ENCODE peak calls at places on chromosomes 13 and 19, in seven cellular contexts. M, K, L, E, Y, J and P are unnamed samples.

GRCh38 chr13:85093808-85094207 is 705.4 kb downstream of the SLITRK6 start:
- DNase-seq in M (no peak), K (no peak), L (peak; percentile 19), E (peak; percentile 16), Y (peak; percentile 6), J (no peak), P (no peak)

GRCh38 chr13:29753593-29754485 is 96.6 kb downstream of the UBL3 start:
- DNase-seq in M (no peak), K (no peak), L (no peak), E (no peak), Y (peak; percentile 40), J (no peak), P (no peak)

GRCh38 chr13:65856464-65856863 is 1373.7 kb downstream of the PCDH9 start:
- DNase-seq in M (no peak), K (no peak), L (no peak), E (no peak), Y (peak; percentile 46), J (no peak), P (no peak)

GRCh38 chr19:57559008-57559403 is 657 bp downstream of the ZNF550 start:
- DNase-seq in M (no peak), K (no peak), L (no peak), E (peak; percentile 18), Y (peak; percentile 21), J (peak; percentile 41), P (no peak)

GRCh38 chr13:98752111-98752941 is at the start of gene SLC15A1:
- DNase-seq in M (no peak), K (no peak), L (no peak), E (no peak), Y (no peak), J (peak; percentile 13), P (no peak)

GRCh38 chr13:33323766-33324525 is 38.4 kb upstream of the STARD13 start:
- DNase-seq in M (no peak), K (no peak), L (no peak), E (no peak), Y (no peak), J (no peak), P (no peak)

GRCh38 chr19:18814063-18814462 is 17.7 kb upstream of the UPF1 start:
- DNase-seq in M (peak; percentile 74), K (no peak), L (no peak), E (no peak), Y (no peak), J (no peak), P (no peak)

GRCh38 chr19:15124572-15125231 is 17.5 kb downstream of the SYDE1 start:
- DNase-seq in M (no peak), K (peak; percentile 4), L (no peak), E (no peak), Y (peak; percentile 42), J (no peak), P (no peak)

GRCh38 chr13:45133396-45134118 is 13.2 kb downstream of the GTF2F2 start:
- DNase-seq in M (no peak), K (no peak), L (no peak), E (no peak), Y (no peak), J (no peak), P (no peak)

GRCh38 chr19:10433131-10433536 is 12.8 kb downstream of the PDE4A start:
- DNase-seq in M (no peak), K (no peak), L (no peak), E (no peak), Y (no peak), J (no peak), P (peak; percentile 73)

GRCh38 chr19:41427647-41428480 is 690 bp upstream of the B3GNT8 start:
- DNase-seq in M (no peak), K (peak; percentile 53), L (peak; percentile 30), E (peak; percentile 58), Y (no peak), J (peak; percentile 20), P (no peak)

GRCh38 chr19:49749055-49749716 is 13.9 kb downstream of the TSKS start:
- DNase-seq in M (no peak), K (no peak), L (no peak), E (no peak), Y (peak; percentile 35), J (no peak), P (no peak)

GRCh38 chr13:94710881-94711560 is 1.3 kb downstream of the SOX21 start:
- DNase-seq in M (no peak), K (no peak), L (no peak), E (no peak), Y (peak; percentile 20), J (no peak), P (no peak)

GRCh38 chr13:23760000-23760399 is 129.2 kb downstream of the MIPEP start:
- DNase-seq in M (no peak), K (no peak), L (no peak), E (peak; percentile 35), Y (no peak), J (no peak), P (no peak)

GRCh38 chr19:16342002-16342715 is 17.5 kb downstream of the KLF2 start:
- DNase-seq in M (peak; percentile 63), K (no peak), L (no peak), E (peak; percentile 39), Y (no peak), J (no peak), P (peak; percentile 79)

GRCh38 chr13:73466561-73466960 is 407.8 kb downstream of the KLF5 start:
- DNase-seq in M (no peak), K (no peak), L (no peak), E (no peak), Y (no peak), J (no peak), P (no peak)

GRCh38 chr19:51317968-51318367 is 6.5 kb downstream of the IGLON5 start:
- DNase-seq in M (no peak), K (no peak), L (no peak), E (no peak), Y (no peak), J (no peak), P (no peak)

GRCh38 chr13:74930402-74931165 is 551.4 kb downstream of the TBC1D4 start:
- DNase-seq in M (no peak), K (no peak), L (no peak), E (no peak), Y (peak; percentile 13), J (no peak), P (no peak)

GRCh38 chr19:47227347-47228167 is 3.4 kb downstream of the BBC3 start:
- DNase-seq in M (peak; percentile 97), K (peak; percentile 46), L (peak; percentile 79), E (peak; percentile 93), Y (peak; percentile 98), J (peak; percentile 82), P (peak; percentile 94)

GRCh38 chr19:35123573-35123972 is 8.0 kb downstream of the FXYD3 start:
- DNase-seq in M (no peak), K (no peak), L (peak; percentile 65), E (peak; percentile 44), Y (no peak), J (no peak), P (peak; percentile 74)

GRCh38 chr19:19451429-19452240 is 46.2 kb downstream of the GATAD2A start:
- DNase-seq in M (no peak), K (no peak), L (no peak), E (no peak), Y (no peak), J (no peak), P (no peak)

DNA sequence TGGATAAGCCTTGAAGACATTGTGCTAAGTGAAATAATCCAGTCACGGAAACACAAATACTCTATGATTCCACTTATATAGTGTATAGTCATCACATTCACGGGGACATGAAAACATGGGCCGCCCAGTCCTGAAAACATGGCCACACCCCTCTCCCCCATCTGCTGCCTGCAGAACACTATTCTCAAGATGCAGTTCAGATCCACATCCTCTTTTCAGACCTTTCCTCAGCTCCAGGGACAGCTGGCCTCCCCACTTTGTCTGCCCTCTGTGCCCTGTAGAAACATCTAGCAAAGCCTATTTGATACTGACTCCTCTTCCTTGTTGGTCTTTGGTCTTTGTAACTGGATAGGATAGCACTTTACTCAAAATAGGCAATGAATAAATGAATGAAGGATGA is 8.3 kb downstream of the RFX2 start:
- DNase-seq in M (no peak), K (no peak), L (no peak), E (no peak), Y (no peak), J (no peak), P (no peak)
- H3K27ac ChIP-seq in M (peak overlapping the region; percentile 75), K (no peak overlapping the region), L (no peak overlapping the region), E (peak overlapping the region; percentile 77), Y (no peak overlapping the region), J (no peak overlapping the region), P (no peak overlapping the region)

GRCh38 chr19:3186891-3187661 is 1.3 kb downstream of the NCLN start:
- DNase-seq in M (no peak), K (no peak), L (no peak), E (no peak), Y (peak; percentile 13), J (no peak), P (no peak)
- H3K4me1 ChIP-seq in M (no peaks in the 10 kb centered on the region), K (peaks cover 57% of the 10 kb centered on the region), L (peaks cover 12% of the 10 kb centered on the region), E (peaks cover 44% of the 10 kb centered on the region), Y (peaks cover 27% of the 10 kb centered on the region), J (peaks cover 9% of the 10 kb centered on the region), P (peaks cover 4% of the 10 kb centered on the region)

GRCh38 chr19:40283414-40284250 is 1.5 kb downstream of the AKT2 start:
- DNase-seq in M (no peak), K (no peak), L (no peak), E (no peak), Y (peak; percentile 45), J (no peak), P (no peak)
- H3K27ac ChIP-seq in M (peak overlapping the region; percentile 97), K (peak overlapping the region; percentile 86), L (peak overlapping the region; percentile 95), E (peak overlapping the region; percentile 95), Y (peak overlapping the region; percentile 82), J (peak overlapping the region; percentile 98), P (peak overlapping the region; percentile 99)

DNA sequence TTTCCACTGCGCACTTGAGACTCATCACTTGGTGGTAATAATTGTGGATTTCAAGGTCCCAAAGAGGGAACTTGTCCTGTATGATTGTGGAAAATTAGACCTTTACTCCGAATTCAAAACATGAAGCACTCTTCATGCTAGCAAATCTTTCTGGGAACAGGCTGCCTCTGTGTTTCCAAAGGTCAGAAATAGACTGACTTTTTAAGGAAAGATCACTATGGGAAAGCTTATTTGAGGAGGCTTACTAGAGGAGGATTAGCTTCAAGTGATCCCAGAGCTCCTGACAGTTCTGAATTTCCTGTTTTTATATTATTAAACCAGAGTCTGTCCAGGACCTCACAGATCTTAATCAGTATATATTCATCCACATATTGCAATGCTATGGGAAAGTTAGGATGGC is 5.5 kb downstream of the WDFY2 start:
- DNase-seq in M (no peak), K (no peak), L (no peak), E (no peak), Y (peak; percentile 42), J (no peak), P (no peak)
- H3K4me1 ChIP-seq in M (no peaks in the 10 kb centered on the region), K (peaks cover 9% of the 10 kb centered on the region), L (peaks cover 48% of the 10 kb centered on the region), E (peaks cover 62% of the 10 kb centered on the region), Y (peaks cover 1% of the 10 kb centered on the region), J (peaks cover 55% of the 10 kb centered on the region), P (peaks cover 20% of the 10 kb centered on the region)

DNA sequence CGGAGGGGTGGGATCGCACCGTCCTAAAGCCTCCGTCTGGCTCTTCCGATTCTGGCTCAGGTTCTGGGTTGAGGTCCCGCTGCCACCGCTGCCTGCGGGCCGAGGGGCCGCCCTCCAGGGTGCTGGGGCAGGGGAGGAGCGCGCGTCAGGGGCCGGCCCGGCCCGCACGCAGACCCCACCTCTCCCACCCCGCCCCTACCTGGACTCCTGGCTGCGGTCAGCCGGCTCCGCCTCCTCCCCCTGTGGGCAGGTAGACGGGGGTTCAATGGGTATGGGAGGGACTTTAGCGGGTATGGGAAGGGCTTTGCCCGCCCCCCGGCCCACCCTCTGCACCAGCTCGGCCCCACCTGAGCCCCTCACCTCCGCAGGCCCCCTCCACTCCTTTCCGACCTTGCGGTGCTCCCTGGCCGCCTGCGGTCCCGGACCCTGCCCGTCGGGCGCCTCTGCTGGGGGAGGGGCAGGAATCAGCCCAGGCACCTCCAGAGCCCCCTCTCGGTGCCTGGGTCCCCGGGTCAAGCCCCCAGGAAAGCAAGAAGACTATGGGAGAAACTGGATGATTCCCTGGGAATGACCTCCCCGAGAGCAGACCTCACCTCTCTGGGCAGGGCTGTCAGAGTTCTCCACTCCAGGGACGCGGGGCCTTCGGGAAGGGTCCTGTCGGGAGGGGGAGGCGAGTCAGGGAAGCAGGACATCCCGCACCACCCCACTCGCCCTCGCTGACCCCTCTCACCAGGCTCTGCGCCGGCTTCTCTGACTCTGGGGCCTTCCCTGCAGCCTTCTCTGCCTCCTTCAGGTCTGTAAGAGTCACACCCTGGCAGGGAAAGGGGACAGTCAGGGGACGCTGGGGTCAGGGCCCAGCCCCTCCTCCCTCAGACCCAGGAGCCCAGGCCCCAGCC is 17.0 kb downstream of the EPS8L1 start:
- DNase-seq in M (no peak), K (no peak), L (no peak), E (no peak), Y (no peak), J (no peak), P (no peak)
- H3K27ac ChIP-seq in M (no peak overlapping the region), K (no peak overlapping the region), L (no peak overlapping the region), E (no peak overlapping the region), Y (no peak overlapping the region), J (no peak overlapping the region), P (no peak overlapping the region)